ENCODE peak calls at places on chromosomes 13 and 19, in ten cellular contexts. O, D, Z, T, I, C, F, M, N and B are unnamed samples.

GRCh38 chr13:33227927-33228644 is 57.5 kb downstream of the STARD13 start:
- DNase-seq in O (no peak), D (no peak), Z (no peak), T (no peak), I (no peak), C (no peak), F (no peak), M (no peak), N (no peak), B (peak; percentile 97)

GRCh38 chr13:26423634-26424033 is 133.8 kb upstream of the WASF3 start:
- DNase-seq in O (no peak), D (no peak), Z (peak; percentile 32), T (no peak), I (no peak), C (no peak), F (no peak), M (no peak), N (no peak), B (no peak)

GRCh38 chr19:7769171-7769570 is 6.1 kb downstream of the CLEC4M start:
- DNase-seq in O (no peak), D (no peak), Z (no peak), T (no peak), I (no peak), C (no peak), F (no peak), M (no peak), N (no peak), B (no peak)

GRCh38 chr19:28596561-28597071 is 616.3 kb downstream of the UQCRFS1 start:
- DNase-seq in O (no peak), D (no peak), Z (no peak), T (no peak), I (no peak), C (no peak), F (no peak), M (no peak), N (no peak), B (no peak)

GRCh38 chr13:90918551-90918950 is 428.9 kb upstream of the MIR17HG start:
- DNase-seq in O (no peak), D (no peak), Z (no peak), T (peak; percentile 3), I (no peak), C (no peak), F (no peak), M (no peak), N (no peak), B (no peak)

GRCh38 chr19:16571689-16572331 is 405 bp downstream of the SLC35E1 start:
- DNase-seq in O (peak; percentile 91), D (no peak), Z (no peak), T (no peak), I (peak; percentile 41), C (no peak), F (no peak), M (no peak), N (no peak), B (no peak)

GRCh38 chr19:19010551-19010950 is 22.8 kb downstream of the SUGP2 start:
- DNase-seq in O (no peak), D (no peak), Z (no peak), T (no peak), I (no peak), C (no peak), F (no peak), M (no peak), N (no peak), B (no peak)

GRCh38 chr13:75196112-75196855 is 285.7 kb downstream of the TBC1D4 start:
- DNase-seq in O (no peak), D (no peak), Z (no peak), T (peak; percentile 89), I (no peak), C (no peak), F (peak; percentile 73), M (no peak), N (no peak), B (no peak)

GRCh38 chr19:47542030-47542475 is 27.2 kb upstream of the NAPA start:
- DNase-seq in O (no peak), D (no peak), Z (peak; percentile 72), T (peak; percentile 27), I (no peak), C (no peak), F (peak; percentile 56), M (no peak), N (no peak), B (no peak)

GRCh38 chr13:45482571-45483173 is 17.9 kb downstream of the COG3 start:
- DNase-seq in O (no peak), D (no peak), Z (no peak), T (peak; percentile 46), I (no peak), C (no peak), F (no peak), M (no peak), N (no peak), B (no peak)

GRCh38 chr19:51687791-51688664 is 5.1 kb upstream of the SPACA6 start:
- DNase-seq in O (peak; percentile 77), D (peak; percentile 71), Z (peak; percentile 63), T (peak; percentile 67), I (peak; percentile 32), C (peak; percentile 51), F (peak; percentile 48), M (no peak), N (no peak), B (no peak)

GRCh38 chr19:41218615-41219507 is at the start of gene AXL:
- DNase-seq in O (no peak), D (peak; percentile 87), Z (peak; percentile 91), T (peak; percentile 70), I (peak; percentile 39), C (peak; percentile 68), F (peak; percentile 83), M (peak; percentile 63), N (peak; percentile 67), B (no peak)

GRCh38 chr13:61508936-61509335 is 93.3 kb upstream of the PCDH20 start:
- DNase-seq in O (no peak), D (no peak), Z (no peak), T (no peak), I (no peak), C (no peak), F (no peak), M (no peak), N (no peak), B (no peak)

GRCh38 chr13:96020155-96020575 is 33.0 kb downstream of the UGGT2 start:
- DNase-seq in O (no peak), D (peak; percentile 19), Z (peak; percentile 74), T (peak; percentile 82), I (peak; percentile 49), C (peak; percentile 61), F (peak; percentile 65), M (peak; percentile 31), N (no peak), B (peak; percentile 59)

DNA sequence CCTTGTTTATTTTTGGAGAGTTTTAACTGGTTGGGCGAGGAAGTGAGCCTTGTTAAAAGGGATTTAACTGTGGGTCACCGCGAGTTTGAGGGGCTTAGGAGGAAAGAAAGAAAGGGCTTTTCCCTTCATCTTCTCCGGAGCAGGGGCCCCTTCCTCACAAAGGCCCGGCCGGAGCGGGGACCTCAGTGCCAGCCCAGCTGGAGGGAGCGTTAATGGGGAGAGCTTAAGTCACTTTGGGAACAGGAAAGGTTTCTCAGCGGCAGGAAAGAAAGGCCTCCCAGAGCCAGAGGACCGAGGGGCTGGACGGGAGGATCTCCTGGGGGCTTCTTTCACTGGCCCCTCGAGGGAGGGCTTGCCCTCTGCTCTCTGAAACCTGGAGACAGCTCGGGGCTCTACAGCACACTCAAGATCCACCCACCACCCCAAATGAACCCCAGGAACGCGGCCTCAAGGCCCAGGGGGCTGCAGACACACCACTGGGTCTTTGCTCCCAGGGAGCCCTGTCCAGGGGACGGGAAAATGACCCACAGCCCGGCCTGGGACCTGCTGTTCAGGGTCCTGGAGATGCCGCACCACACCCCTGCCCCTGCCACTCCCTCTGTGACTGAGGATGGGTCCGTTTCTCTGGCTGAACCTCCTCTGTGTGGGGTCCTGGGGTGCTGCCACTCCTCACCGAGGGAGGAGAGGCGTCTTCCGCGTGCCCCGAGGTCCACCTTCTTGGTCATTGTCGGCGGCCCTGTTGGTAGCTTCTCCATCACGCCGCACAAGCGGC is 128.3 kb downstream of the URI1 start:
- DNase-seq in O (peak; percentile 61), D (no peak), Z (no peak), T (no peak), I (peak; percentile 4), C (no peak), F (no peak), M (no peak), N (peak; percentile 37), B (no peak)
- TF ChIP-seq CTCF in O (no peak), D (no peak), Z (no peak), T (no peak), I (no peak), C (no peak), F (no peak), M (no peak), N (no peak), B (no peak)

GRCh38 chr19:11792942-11793341 is 5.4 kb upstream of the ZNF491 start:
- DNase-seq in O (no peak), D (no peak), Z (no peak), T (no peak), I (no peak), C (no peak), F (no peak), M (no peak), N (no peak), B (no peak)

GRCh38 chr19:11798391-11799296 is at the start of gene ZNF491:
- DNase-seq in O (peak; percentile 97), D (peak; percentile 69), Z (peak; percentile 96), T (peak; percentile 87), I (peak; percentile 94), C (peak; percentile 89), F (peak; percentile 88), M (peak; percentile 34), N (peak; percentile 88), B (peak; percentile 63)

GRCh38 chr19:11797491-11797890 is 832 bp upstream of the ZNF491 start:
- DNase-seq in O (peak; percentile 87), D (peak; percentile 82), Z (peak; percentile 95), T (peak; percentile 93), I (peak; percentile 93), C (peak; percentile 91), F (peak; percentile 64), M (peak; percentile 21), N (peak; percentile 85), B (peak; percentile 85)
- H3K4me3 ChIP-seq in O (no peak overlapping the region), D (no peak overlapping the region), Z (no peak overlapping the region), T (no peak overlapping the region), I (peak overlapping the region; percentile 61), C (no peak overlapping the region), F (no peak overlapping the region), M (no peak overlapping the region), N (peak overlapping the region; percentile 72), B (no peak overlapping the region)

GRCh38 chr13:38535271-38535670 is 151.6 kb upstream of the FREM2 start:
- DNase-seq in O (no peak), D (no peak), Z (no peak), T (no peak), I (no peak), C (no peak), F (no peak), M (no peak), N (no peak), B (no peak)

GRCh38 chr13:38527140-38527539 is 159.7 kb upstream of the FREM2 start:
- DNase-seq in O (no peak), D (no peak), Z (no peak), T (no peak), I (no peak), C (no peak), F (no peak), M (no peak), N (no peak), B (no peak)

GRCh38 chr13:38530492-38530891 is 156.4 kb upstream of the FREM2 start:
- DNase-seq in O (no peak), D (no peak), Z (peak; percentile 29), T (peak; percentile 43), I (no peak), C (no peak), F (no peak), M (no peak), N (no peak), B (no peak)
- TF ChIP-seq CTCF in O (peak; percentile 28), D (peak; percentile 55), Z (peak; percentile 40), T (peak; percentile 22), I (no peak), C (peak; percentile 52), F (peak; percentile 18), M (no peak), N (no peak), B (peak; percentile 65)

GRCh38 chr19:30871979-30872378 is 477.3 kb downstream of the TSHZ3 start:
- DNase-seq in O (no peak), D (no peak), Z (no peak), T (no peak), I (no peak), C (no peak), F (no peak), M (no peak), N (no peak), B (no peak)
- H3K4me3 ChIP-seq in O (no peak overlapping the region), D (no peak overlapping the region), Z (no peak overlapping the region), T (no peak overlapping the region), I (no peak overlapping the region), C (no peak overlapping the region), F (no peak overlapping the region), M (no peak overlapping the region), N (no peak overlapping the region), B (no peak overlapping the region)